ENCODE peak calls at places on chromosomes 7 and 10, in four cellular contexts. L is keratinocyte; K is GM06990; N is effector memory CD4-positive, alpha-beta T cell. B is an unnamed sample. For H3K27me3, the result is how much of the 10 kb centered on the place peaks cover.

GRCh38 chr10:114917927-114918672 is 19.9 kb upstream of the TRUB1 start:
- DNase-seq in L (no peak), K (no peak), N (no peak), B (no peak)

GRCh38 chr10:48767752-48768450 is 83.2 kb downstream of the WDFY4 start:
- DNase-seq in L (no peak), K (no peak), N (no peak), B (no peak)

GRCh38 chr7:42947531-42947930 is 15.4 kb downstream of the MRPL32 start:
- DNase-seq in L (no peak), K (no peak), N (no peak), B (no peak)

GRCh38 chr7:105402221-105403095 is 13.7 kb upstream of the SRPK2 start:
- DNase-seq in L (no peak), K (no peak), N (no peak), B (no peak)

GRCh38 chr10:35079763-35080162 is 10.4 kb downstream of the CUL2 start:
- DNase-seq in L (no peak), K (no peak), N (no peak), B (no peak)

GRCh38 chr10:124827474-124827873 is 25.9 kb downstream of the ABRAXAS2 start:
- DNase-seq in L (no peak), K (no peak), N (no peak), B (no peak)

GRCh38 chr10:37734971-37735370 is 122.4 kb downstream of the ZNF248 start:
- DNase-seq in L (no peak), K (no peak), N (no peak), B (no peak)

GRCh38 chr7:36261019-36261754 is 108.1 kb downstream of the EEPD1 start:
- DNase-seq in L (no peak), K (no peak), N (no peak), B (no peak)

GRCh38 chr10:125035136-125035535 is 93.2 kb downstream of the ZRANB1 start:
- DNase-seq in L (no peak), K (no peak), N (no peak), B (no peak)

GRCh38 chr7:132145466-132145865 is 430.8 kb downstream of the PLXNA4 start:
- DNase-seq in L (peak), K (no peak), N (no peak), B (no peak)

GRCh38 chr10:77849039-77849664 is 77.4 kb downstream of the DLG5 start:
- DNase-seq in L (no peak), K (no peak), N (no peak), B (no peak)

GRCh38 chr10:78139336-78139735 is 105.7 kb downstream of the RPS24 start:
- DNase-seq in L (no peak), K (no peak), N (no peak), B (no peak)

GRCh38 chr7:12729112-12729511 is 41.7 kb downstream of the ARL4A start:
- DNase-seq in L (no peak), K (no peak), N (no peak), B (no peak)

GRCh38 chr10:50794490-50794889 is 54.8 kb downstream of the ASAH2B start:
- DNase-seq in L (no peak), K (no peak), N (no peak), B (no peak)

GRCh38 chr7:28900311-28900710 is 57.8 kb downstream of the TRIL start:
- DNase-seq in L (no peak), K (no peak), N (no peak), B (no peak)

GRCh38 chr10:74988055-74988773 is 123.2 kb upstream of the SAMD8 start:
- DNase-seq in L (no peak), K (no peak), N (no peak), B (no peak)

GRCh38 chr10:96701265-96701664 is 19.0 kb downstream of the PIK3AP1 start:
- DNase-seq in L (no peak), K (no peak), N (no peak), B (no peak)

GRCh38 chr7:156751319-156751718 is 110.7 kb downstream of the RNF32 start:
- DNase-seq in L (no peak), K (no peak), N (no peak), B (no peak)

GRCh38 chr7:92303761-92304160 is 58.0 kb downstream of the ANKIB1 start:
- DNase-seq in L (no peak), K (no peak), N (no peak), B (no peak)

GRCh38 chr7:77182261-77182660 is 17.4 kb downstream of the FGL2 start:
- DNase-seq in L (no peak), K (no peak), N (no peak), B (no peak)

GRCh38 chr10:29386347-29386999 is 97.6 kb downstream of the LYZL1 start:
- DNase-seq in L (no peak), K (no peak), N (no peak), B (no peak)

GRCh38 chr7:47693161-47693740 is 111.3 kb upstream of the TNS3 start:
- DNase-seq in L (no peak), K (no peak), N (no peak), B (no peak)

GRCh38 chr10:22611425-22612111 is 102.8 kb downstream of the PIP4K2A start:
- DNase-seq in L (no peak), K (peak), N (peak), B (peak)

GRCh38 chr10:122786269-122786668 is 59.4 kb downstream of the CUZD1 start:
- DNase-seq in L (no peak), K (no peak), N (no peak), B (no peak)

GRCh38 chr10:451021-451471 is 238.4 kb downstream of the DIP2C start:
- DNase-seq in L (no peak), K (peak), N (peak), B (peak)

GRCh38 chr7:93337047-93337446 is 104.9 kb downstream of the VPS50 start:
- DNase-seq in L (no peak), K (no peak), N (no peak), B (no peak)

GRCh38 chr7:31917256-31917655 is 153.0 kb downstream of the PDE1C start:
- DNase-seq in L (no peak), K (no peak), N (no peak), B (no peak)

GRCh38 chr7:96973986-96974385 is 31.4 kb upstream of the DLX6 start:
- DNase-seq in L (no peak), K (no peak), N (no peak), B (no peak)

GRCh38 chr7:123681561-123681960 is 25.9 kb downstream of the LMOD2 start:
- DNase-seq in L (no peak), K (no peak), N (no peak), B (no peak)

GRCh38 chr7:46933596-46933995 is 648.3 kb downstream of the TNS3 start:
- DNase-seq in L (no peak), K (no peak), N (no peak), B (no peak)

GRCh38 chr10:65358565-65358964 is 1567.3 kb upstream of the LRRTM3 start:
- DNase-seq in L (no peak), K (no peak), N (no peak), B (no peak)

DNA sequence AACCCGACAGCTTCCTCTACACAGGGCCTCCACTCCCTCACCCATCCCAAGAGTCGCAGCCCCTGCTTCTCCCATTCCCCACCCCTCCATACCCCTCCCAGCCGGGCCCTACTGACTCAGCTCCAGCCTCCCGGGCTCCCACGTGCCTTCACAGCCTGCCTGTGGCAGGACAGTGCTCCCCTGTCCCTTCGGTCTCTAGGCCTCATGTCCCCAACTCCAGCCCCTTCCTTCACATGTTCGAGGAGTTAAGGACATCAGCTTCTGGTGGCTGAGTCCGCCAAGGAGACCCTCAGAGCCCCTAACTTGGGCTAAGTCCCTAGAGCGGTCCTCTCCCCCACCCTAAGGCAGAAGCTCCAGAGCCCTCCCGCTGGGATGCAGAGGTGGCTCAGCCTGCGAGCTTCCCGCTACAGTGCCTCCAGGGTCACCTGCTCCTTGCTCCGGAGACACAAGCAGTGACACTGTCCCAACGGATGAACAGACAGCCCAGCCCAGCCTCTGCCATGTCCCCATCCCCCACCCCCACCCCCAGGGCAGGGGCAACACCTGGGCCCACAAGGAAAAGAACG is 800 bp downstream of the SMARCD3 start:
- DNase-seq in L (no peak), K (no peak), N (no peak), B (no peak)
- H3K27me3 ChIP-seq in L (under half), K (under half), N (under half), B (under half)

GRCh38 chr7:121908042-121908441 is 35.1 kb downstream of the PTPRZ1 start:
- DNase-seq in L (no peak), K (no peak), N (no peak), B (no peak)
- H3K27me3 ChIP-seq in L (under half), K (under half), N (under half), B (under half)

GRCh38 chr7:94540428-94540827 is 30.8 kb downstream of the CASD1 start:
- DNase-seq in L (no peak), K (no peak), N (no peak), B (no peak)
- H3K27me3 ChIP-seq in L (under half), K (under half), N (under half), B (under half)

GRCh38 chr10:133159611-133159949 is 439 bp upstream of the KNDC1 start:
- DNase-seq in L (no peak), K (no peak), N (no peak), B (no peak)
- H3K27me3 ChIP-seq in L (under half), K (under half), N (under half), B (under half)

GRCh38 chr10:6667679-6668270 is 87.7 kb upstream of the PRKCQ start:
- DNase-seq in L (no peak), K (no peak), N (no peak), B (no peak)
- H3K27me3 ChIP-seq in L (under half), K (under half), N (under half), B (under half)

GRCh38 chr7:1246170-1246870 is 13.6 kb downstream of the UNCX start:
- DNase-seq in L (no peak), K (no peak), N (no peak), B (no peak)
- H3K27me3 ChIP-seq in L (half or more), K (under half), N (half or more), B (under half)

DNA sequence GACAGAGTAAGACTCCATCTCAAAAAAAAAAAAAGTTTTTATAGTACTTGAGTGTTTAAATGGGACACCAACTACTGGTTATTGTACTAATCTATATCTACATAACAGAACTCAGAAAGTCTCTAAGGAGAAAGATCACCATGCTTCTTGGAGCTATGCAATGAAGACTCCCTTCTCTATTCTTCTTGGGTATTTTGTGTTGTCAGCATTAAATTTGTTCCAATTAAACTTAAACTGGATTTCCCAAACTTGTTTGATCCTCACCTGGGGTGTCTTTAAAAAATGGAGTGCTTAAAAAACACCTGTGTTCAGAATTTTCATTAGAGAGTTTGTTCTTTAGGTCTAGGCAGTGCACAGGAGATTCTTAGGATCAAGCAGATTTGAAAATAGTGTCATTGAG is 536.0 kb downstream of the GATA3 start:
- DNase-seq in L (no peak), K (no peak), N (no peak), B (no peak)
- H3K27me3 ChIP-seq in L (under half), K (under half), N (under half), B (under half)

GRCh38 chr10:101260764-101261341 is 31.6 kb upstream of the LBX1 start:
- DNase-seq in L (no peak), K (no peak), N (no peak), B (no peak)
- H3K27me3 ChIP-seq in L (under half), K (under half), N (under half), B (under half)